ENCODE peak calls at places on chromosomes 1 and 21, in four cellular contexts. Z, E, R and U are unnamed samples.

GRCh38 chr1:107442545-107442944 is 301.7 kb downstream of the NTNG1 start:
- DNase-seq in Z (no peak), E (no peak), R (no peak), U (no peak)

GRCh38 chr1:217498209-217498608 is 132.7 kb downstream of the GPATCH2 start:
- DNase-seq in Z (no peak), E (no peak), R (no peak), U (no peak)

GRCh38 chr1:215643592-215644321 is 76.7 kb downstream of the KCTD3 start:
- DNase-seq in Z (no peak), E (no peak), R (no peak), U (no peak)

GRCh38 chr21:37139902-37140301 is 66.8 kb downstream of the TTC3 start:
- DNase-seq in Z (no peak), E (no peak), R (no peak), U (no peak)

GRCh38 chr1:172637522-172637921 is 21.4 kb upstream of the FASLG start:
- DNase-seq in Z (no peak), E (no peak), R (no peak), U (no peak)

GRCh38 chr1:234916840-234917239 is 211.8 kb downstream of the TOMM20 start:
- DNase-seq in Z (no peak), E (peak), R (no peak), U (no peak)

GRCh38 chr1:152049291-152050073 is 12.7 kb upstream of the S100A11 start:
- DNase-seq in Z (no peak), E (no peak), R (no peak), U (no peak)

GRCh38 chr1:232223309-232223708 is 406.6 kb downstream of the SIPA1L2 start:
- DNase-seq in Z (no peak), E (no peak), R (no peak), U (no peak)

GRCh38 chr1:156931553-156931952 is 11.1 kb downstream of the LRRC71 start:
- DNase-seq in Z (no peak), E (peak), R (no peak), U (no peak)

GRCh38 chr1:102742426-102742825 is 365.9 kb downstream of the COL11A1 start:
- DNase-seq in Z (no peak), E (no peak), R (no peak), U (no peak)

GRCh38 chr1:10251325-10252103 is 41.1 kb downstream of the KIF1B start:
- DNase-seq in Z (no peak), E (no peak), R (no peak), U (no peak)

GRCh38 chr1:26571381-26571780 is 41.8 kb downstream of the RPS6KA1 start:
- DNase-seq in Z (no peak), E (no peak), R (no peak), U (no peak)

GRCh38 chr1:9293512-9294439 is 1.1 kb downstream of the SPSB1 start:
- DNase-seq in Z (no peak), E (peak), R (no peak), U (no peak)

GRCh38 chr1:214532070-214532469 is 19.3 kb downstream of the PTPN14 start:
- DNase-seq in Z (no peak), E (no peak), R (no peak), U (no peak)

GRCh38 chr21:45026066-45026745 is 48.2 kb upstream of the ADARB1 start:
- DNase-seq in Z (no peak), E (no peak), R (no peak), U (no peak)

GRCh38 chr21:14762734-14763694 is 216.9 kb upstream of the SAMSN1 start:
- DNase-seq in Z (no peak), E (no peak), R (no peak), U (no peak)

GRCh38 chr1:33320619-33321165 is at the start of gene A3GALT2:
- DNase-seq in Z (no peak), E (peak), R (no peak), U (no peak)

GRCh38 chr1:70336050-70336449 is 18.5 kb downstream of the ANKRD13C start:
- DNase-seq in Z (no peak), E (no peak), R (no peak), U (no peak)

GRCh38 chr21:39630191-39630591 is 17.5 kb downstream of the B3GALT5 start:
- DNase-seq in Z (peak), E (no peak), R (no peak), U (peak)

GRCh38 chr1:34984435-34985062 is 598 bp downstream of the TMEM35B start:
- DNase-seq in Z (no peak), E (peak), R (no peak), U (no peak)

GRCh38 chr1:109255097-109255651 is 5.8 kb downstream of the CELSR2 start:
- DNase-seq in Z (no peak), E (no peak), R (no peak), U (no peak)

GRCh38 chr1:78541479-78541878 is 50.7 kb downstream of the PTGFR start:
- DNase-seq in Z (no peak), E (no peak), R (no peak), U (no peak)

GRCh38 chr1:228014235-228014930 is 7.6 kb downstream of the WNT3A start:
- DNase-seq in Z (no peak), E (peak), R (peak), U (no peak)

GRCh38 chr1:194342484-194343262 is 1156.3 kb upstream of the B3GALT2 start:
- DNase-seq in Z (no peak), E (no peak), R (no peak), U (no peak)
- H3K4me3 ChIP-seq in Z (no peak), E (no peak), R (no peak), U (no peak)

DNA sequence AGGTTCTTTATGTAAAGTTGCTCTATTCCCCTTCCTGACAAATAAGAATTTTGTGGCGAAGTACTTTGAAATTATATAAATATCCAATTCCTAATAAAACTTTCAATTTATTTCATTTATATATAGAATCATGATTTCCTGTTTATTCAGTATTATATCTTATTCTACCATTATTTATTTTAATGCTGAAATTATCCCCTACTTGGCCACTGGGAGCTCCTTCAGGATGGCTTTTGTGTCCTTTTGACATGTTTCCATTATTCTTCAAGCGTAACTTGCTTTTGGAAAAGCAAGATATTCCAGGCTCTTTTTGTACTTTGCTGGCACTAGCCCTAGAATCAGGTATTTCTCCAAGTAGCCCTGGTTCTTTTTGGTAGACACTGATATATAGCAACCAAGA is 67.2 kb upstream of the CACYBP start:
- DNase-seq in Z (no peak), E (no peak), R (no peak), U (no peak)
- TF ChIP-seq CTCF in Z (no peak), E (no peak), R (no peak), U (no peak)

DNA sequence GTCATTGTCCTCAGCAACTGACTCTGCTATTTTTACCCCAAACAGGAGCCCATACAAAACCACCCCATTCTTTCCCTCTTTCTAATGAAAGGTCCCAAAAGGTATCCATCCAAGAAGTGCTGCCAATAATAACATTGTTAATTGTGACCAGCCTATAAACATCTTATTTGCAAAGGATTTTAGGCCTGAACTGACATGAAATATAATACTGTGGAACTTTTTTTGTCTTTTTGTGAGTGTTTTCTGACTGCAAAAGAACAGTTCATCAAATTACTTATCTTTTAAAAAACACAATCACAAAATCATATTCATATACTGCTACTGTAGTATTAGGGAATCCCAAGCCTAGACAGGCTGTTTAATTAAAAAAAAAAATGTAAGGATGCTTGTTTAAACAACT is 3.4 kb downstream of the PIGM start:
- DNase-seq in Z (no peak), E (no peak), R (no peak), U (no peak)
- H3K4me3 ChIP-seq in Z (no peak), E (no peak), R (no peak), U (no peak)

GRCh38 chr1:22654692-22655091 is 1.7 kb downstream of the C1QB start:
- DNase-seq in Z (no peak), E (no peak), R (no peak), U (no peak)
- TF ChIP-seq CTCF in Z (no peak), E (no peak), R (no peak), U (peak)